ENCODE peak calls at places on chromosomes 16 and 17, in four cellular contexts. S is PC-9, P is thoracic aorta, D is heart left ventricle. F is an unnamed sample.

GRCh38 chr16:84312783-84313382 is 18.2 kb downstream of the WFDC1 start:
- DNase-seq in S (no peak), P (no peak), D (no peak), F (no peak)

GRCh38 chr17:76585048-76585648 is 512 bp downstream of the ST6GALNAC2 start:
- DNase-seq in S (no peak), P (no peak), D (peak; percentile 69), F (no peak)

GRCh38 chr16:85166699-85167588 is 54.7 kb upstream of the CIBAR2 start:
- DNase-seq in S (peak; percentile 29), P (no peak), D (peak; percentile 47), F (no peak)

GRCh38 chr16:87252269-87252970 is 64.8 kb downstream of the C16orf95 start:
- DNase-seq in S (no peak), P (no peak), D (no peak), F (peak; percentile 74)

GRCh38 chr16:23227529-23227928 is 45.0 kb downstream of the SCNN1G start:
- DNase-seq in S (no peak), P (no peak), D (no peak), F (no peak)

GRCh38 chr16:88940196-88941050 is 36.6 kb downstream of the CBFA2T3 start:
- DNase-seq in S (no peak), P (no peak), D (peak; percentile 75), F (no peak)

GRCh38 chr17:17836818-17837379 is at the start of gene SREBF1:
- DNase-seq in S (peak; percentile 46), P (no peak), D (peak; percentile 87), F (peak; percentile 48)

GRCh38 chr16:30473231-30474061 is 904 bp downstream of the ITGAL start:
- DNase-seq in S (no peak), P (no peak), D (no peak), F (no peak)

GRCh38 chr16:22973451-22973991 is 159.6 kb downstream of the HS3ST2 start:
- DNase-seq in S (no peak), P (no peak), D (no peak), F (no peak)

GRCh38 chr17:74478369-74479100 is 12.1 kb downstream of the CD300A start:
- DNase-seq in S (no peak), P (no peak), D (no peak), F (no peak)

GRCh38 chr16:18800674-18801196 is 614 bp downstream of the ARL6IP1 start:
- DNase-seq in S (no peak), P (no peak), D (no peak), F (peak; percentile 46)

GRCh38 chr16:23615805-23616204 is 19.7 kb upstream of the NDUFAB1 start:
- DNase-seq in S (no peak), P (no peak), D (no peak), F (no peak)

GRCh38 chr16:983044-984030 is 1.8 kb downstream of the SOX8 start:
- DNase-seq in S (no peak), P (no peak), D (peak; percentile 61), F (no peak)

GRCh38 chr16:56859636-56860035 is 5.4 kb upstream of the SLC12A3 start:
- DNase-seq in S (no peak), P (no peak), D (peak; percentile 14), F (no peak)

GRCh38 chr16:56576585-56577299 is 11.9 kb downstream of the MT4 start:
- DNase-seq in S (peak; percentile 95), P (peak; percentile 6), D (peak; percentile 84), F (peak; percentile 52)

GRCh38 chr17:31509805-31510177 is 118.3 kb downstream of the RAB11FIP4 start:
- DNase-seq in S (no peak), P (no peak), D (no peak), F (no peak)

GRCh38 chr17:3546521-3546920 is 11.1 kb downstream of the TRPV3 start:
- DNase-seq in S (no peak), P (no peak), D (no peak), F (no peak)

GRCh38 chr17:57489321-57489720 is 233.0 kb downstream of the MSI2 start:
- DNase-seq in S (peak; percentile 5), P (no peak), D (no peak), F (peak; percentile 9)

GRCh38 chr16:8621572-8622314 is at the start of gene METTL22:
- DNase-seq in S (peak; percentile 60), P (peak; percentile 53), D (peak; percentile 96), F (peak; percentile 90)

GRCh38 chr17:76461765-76462555 is 5.4 kb upstream of the AANAT start:
- DNase-seq in S (no peak), P (no peak), D (no peak), F (peak; percentile 73)

GRCh38 chr16:8907096-8907495 is 24.9 kb downstream of the LITAFD start:
- DNase-seq in S (no peak), P (no peak), D (no peak), F (no peak)

GRCh38 chr16:55480228-55480655 is 1.2 kb downstream of the MMP2 start:
- DNase-seq in S (no peak), P (peak; percentile 60), D (peak; percentile 90), F (peak; percentile 97)

GRCh38 chr16:89853306-89853993 is 19.9 kb upstream of the TCF25 start:
- DNase-seq in S (no peak), P (no peak), D (peak; percentile 39), F (no peak)

GRCh38 chr17:5092139-5093010 is 14.1 kb downstream of the ZFP3 start:
- DNase-seq in S (no peak), P (no peak), D (no peak), F (no peak)
- H3K9me3 ChIP-seq in S (peaks cover 75% of the 10 kb centered on the region), P (peaks cover 96% of the 10 kb centered on the region), D (peaks cover 50% of the 10 kb centered on the region), F (peaks cover 12% of the 10 kb centered on the region)

GRCh38 chr16:6170022-6170421 is 1072.4 kb upstream of the EEF2KMT start:
- DNase-seq in S (no peak), P (no peak), D (no peak), F (no peak)
- H3K27me3 ChIP-seq in S (peaks cover 54% of the 10 kb centered on the region), P (no peaks in the 10 kb centered on the region), D (no peaks in the 10 kb centered on the region), F (no peaks in the 10 kb centered on the region)

GRCh38 chr17:42694524-42694923 is 12.2 kb downstream of the CNTNAP1 start:
- DNase-seq in S (no peak), P (no peak), D (no peak), F (no peak)

GRCh38 chr17:42690596-42690995 is 8.3 kb downstream of the CNTNAP1 start:
- DNase-seq in S (no peak), P (no peak), D (peak; percentile 48), F (no peak)

GRCh38 chr17:42692489-42692888 is 10.2 kb downstream of the CNTNAP1 start:
- DNase-seq in S (no peak), P (no peak), D (peak; percentile 22), F (no peak)

GRCh38 chr17:42687707-42688275 is 5.5 kb downstream of the CNTNAP1 start:
- DNase-seq in S (no peak), P (no peak), D (no peak), F (no peak)

DNA sequence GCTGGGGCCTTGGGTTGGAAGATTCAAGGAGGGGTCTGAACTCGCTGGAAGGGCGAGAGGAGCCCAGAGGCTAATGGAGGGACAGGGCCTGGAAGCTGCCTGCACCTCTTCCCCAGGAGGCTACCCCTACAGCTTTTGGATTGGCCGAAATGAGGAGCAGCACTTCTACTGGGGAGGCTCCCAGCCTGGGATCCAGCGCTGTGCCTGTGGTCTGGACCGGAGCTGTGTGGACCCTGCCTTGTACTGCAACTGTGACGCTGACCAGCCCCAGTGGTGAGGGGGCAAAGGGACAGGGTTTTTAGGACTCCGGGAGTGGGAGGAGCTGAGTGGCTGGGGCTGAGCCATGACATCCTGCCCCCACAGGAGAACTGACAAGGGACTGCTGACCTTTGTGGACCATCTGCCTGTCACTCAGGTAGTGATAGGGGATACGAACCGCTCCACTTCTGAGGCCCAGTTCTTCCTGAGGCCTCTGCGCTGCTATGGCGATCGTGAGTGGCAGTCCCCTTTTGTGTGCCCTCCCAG is 8.8 kb downstream of the CNTNAP1 start:
- DNase-seq in S (no peak), P (no peak), D (peak; percentile 54), F (no peak)
- H3K36me3 ChIP-seq in S (no peaks in the 10 kb centered on the region), P (peaks cover 13% of the 10 kb centered on the region), D (peaks cover 90% of the 10 kb centered on the region), F (no peaks in the 10 kb centered on the region)

GRCh38 chr16:35195864-35196216 is 1736.4 kb downstream of the TP53TG3F start:
- DNase-seq in S (no peak), P (no peak), D (no peak), F (no peak)

GRCh38 chr16:35193956-35194355 is 1734.5 kb downstream of the TP53TG3F start:
- DNase-seq in S (no peak), P (no peak), D (no peak), F (no peak)

GRCh38 chr16:35196313-35196712 is 1736.9 kb downstream of the TP53TG3F start:
- DNase-seq in S (no peak), P (no peak), D (no peak), F (no peak)

GRCh38 chr16:35194681-35195080 is 1735.3 kb downstream of the TP53TG3F start:
- DNase-seq in S (no peak), P (no peak), D (no peak), F (no peak)

GRCh38 chr16:35195173-35195863 is 1735.9 kb downstream of the TP53TG3F start:
- DNase-seq in S (no peak), P (no peak), D (no peak), F (no peak)
- H3K9me3 ChIP-seq in S (no peaks in the 10 kb centered on the region), P (no peaks in the 10 kb centered on the region), D (no peaks in the 10 kb centered on the region), F (no peaks in the 10 kb centered on the region)

F was measured in MG63.